ENCODE peak calls at places on chromosomes 11 and 22, in five cellular contexts. S, E, J, L and P are unnamed samples. For H3K4me1 and H3K9me3, the result is how much of the 10 kb centered on the place peaks cover.

GRCh38 chr11:118895093-118896039 is 11.7 kb downstream of the CXCR5 start:
- DNase-seq in J (no peak), L (peak), S (no peak), E (peak), P (no peak)

GRCh38 chr11:47184711-47185304 is 1.4 kb downstream of the PACSIN3 start:
- DNase-seq in J (no peak), S (peak), E (no peak), L (peak), P (no peak)

GRCh38 chr11:46981429-46981828 is 44.9 kb downstream of the CSTPP1 start:
- DNase-seq in L (no peak), S (no peak), J (no peak), E (no peak), P (no peak)

GRCh38 chr11:2548596-2548995 is 103.8 kb downstream of the KCNQ1 start:
- DNase-seq in J (peak), S (peak), L (peak), E (no peak), P (no peak)

GRCh38 chr11:11966826-11967668 is 41.4 kb downstream of the DKK3 start:
- DNase-seq in S (peak), E (peak), J (no peak), L (peak), P (peak)

GRCh38 chr11:112961751-112962747 is 829 bp downstream of the NCAM1 start:
- DNase-seq in S (no peak), L (peak), J (peak), E (no peak), P (no peak)

GRCh38 chr11:118841469-118842222 is 42.0 kb upstream of the CXCR5 start:
- DNase-seq in J (no peak), L (no peak), S (no peak), E (peak), P (no peak)

GRCh38 chr11:2709429-2709828 is 9.6 kb upstream of the KCNQ1OT1 start:
- DNase-seq in E (no peak), L (no peak), S (peak), J (no peak), P (no peak)

GRCh38 chr11:72773291-72773690 is 20.6 kb downstream of the STARD10 start:
- DNase-seq in E (no peak), J (no peak), S (peak), L (peak), P (peak)

GRCh38 chr22:41772645-41773044 is 27.8 kb upstream of the CCDC134 start:
- DNase-seq in E (no peak), J (no peak), S (no peak), L (no peak), P (no peak)

GRCh38 chr22:41775338-41775737 is 25.1 kb upstream of the CCDC134 start:
- DNase-seq in J (no peak), E (no peak), L (no peak), S (no peak), P (no peak)

GRCh38 chr22:41770715-41771452 is 29.6 kb upstream of the CCDC134 start:
- DNase-seq in S (no peak), L (no peak), E (no peak), J (no peak), P (no peak)

GRCh38 chr22:41768420-41768819 is 32.1 kb upstream of the CCDC134 start:
- DNase-seq in L (no peak), J (no peak), E (no peak), S (no peak), P (no peak)

DNA sequence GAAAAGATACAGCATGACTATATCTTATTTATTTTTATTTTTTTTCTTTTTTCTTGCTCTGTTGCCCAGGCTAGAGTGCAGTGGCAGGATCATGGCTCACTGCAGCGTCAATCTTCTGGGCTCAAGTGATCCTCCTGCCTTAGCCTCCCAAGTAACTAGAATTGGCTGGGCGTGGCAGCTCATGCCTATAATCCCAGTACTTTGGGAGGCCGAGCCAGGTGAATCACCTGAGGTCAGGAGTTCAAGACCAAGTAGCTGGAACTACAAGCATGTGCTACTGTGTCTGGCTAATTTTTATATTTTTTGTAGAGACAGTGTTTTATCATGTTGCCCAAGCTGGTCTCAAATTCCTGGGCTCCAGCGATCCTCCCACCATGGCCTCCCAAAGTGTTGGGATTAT is 28.3 kb upstream of the CCDC134 start:
- DNase-seq in J (no peak), L (no peak), E (no peak), S (no peak), P (no peak)
- H3K4me1 ChIP-seq in J (under half), L (under half), E (under half), S (under half), P (under half)

GRCh38 chr11:14418801-14419417 is 59.9 kb upstream of the RRAS2 start:
- DNase-seq in J (no peak), L (no peak), E (no peak), S (no peak), P (no peak)
- TF ChIP-seq CTCF in J (no peak), L (no peak), E (no peak), S (no peak), P (peak)

GRCh38 chr22:36839356-36840073 is 21.3 kb upstream of the NCF4 start:
- DNase-seq in E (no peak), L (no peak), S (no peak), J (no peak), P (no peak)

GRCh38 chr22:36835903-36836302 is 19.1 kb upstream of the PVALB start:
- DNase-seq in L (no peak), J (no peak), E (no peak), S (no peak), P (no peak)

GRCh38 chr22:36833073-36833472 is 16.2 kb upstream of the PVALB start:
- DNase-seq in E (no peak), S (no peak), J (no peak), L (no peak), P (no peak)

GRCh38 chr22:36838119-36839030 is 21.5 kb upstream of the PVALB start:
- DNase-seq in S (no peak), L (no peak), J (no peak), E (no peak), P (no peak)
- H3K9me3 ChIP-seq in S (under half), L (under half), J (under half), E (under half), P (under half)

DNA sequence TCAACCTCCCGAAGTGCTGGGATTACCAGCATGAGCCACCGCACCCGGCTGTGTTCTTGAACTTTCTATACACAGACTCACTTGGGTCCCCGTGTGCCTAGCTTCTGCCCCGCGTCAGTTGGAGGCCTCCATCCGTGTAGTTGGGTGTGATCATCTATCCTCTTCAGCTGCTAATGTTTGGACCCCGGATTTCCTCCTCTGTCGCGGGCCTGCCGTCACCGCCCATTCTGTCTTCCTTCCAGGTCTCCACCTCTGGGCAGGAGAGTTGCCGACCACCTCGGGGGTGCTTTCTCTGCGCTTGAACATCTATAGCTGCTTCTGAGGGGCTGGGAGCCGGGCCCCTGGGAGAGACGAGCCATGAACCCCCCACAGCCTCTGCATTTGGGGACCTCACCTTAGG is 5.5 kb downstream of the CDC42EP1 start:
- DNase-seq in S (no peak), E (no peak), J (no peak), L (no peak), P (no peak)
- H3K4me1 ChIP-seq in S (half or more), E (under half), J (half or more), L (half or more), P (under half)

GRCh38 chr11:76448506-76448905 is 3.7 kb downstream of the EMSY start:
- DNase-seq in S (no peak), E (no peak), L (no peak), J (no peak), P (no peak)
- TF ChIP-seq CTCF in S (no peak), E (no peak), L (no peak), J (no peak), P (no peak)